ENCODE peak calls at places on chromosome 4, in five cellular contexts. L is KG1, C is COR-L47, P is aorta, F is AG09319. K is an unnamed sample.

GRCh38 chr4:152106781-152107321 is 346.0 kb upstream of the GATB start:
- DNase-seq in L (no peak), C (no peak), P (no peak), F (no peak), K (peak; percentile 86)

GRCh38 chr4:124754671-124755070 is 42.1 kb upstream of the ANKRD50 start:
- DNase-seq in L (no peak), C (no peak), P (no peak), F (no peak), K (no peak)

GRCh38 chr4:107279729-107280128 is 243.6 kb upstream of the DKK2 start:
- DNase-seq in L (no peak), C (no peak), P (no peak), F (no peak), K (peak; percentile 63)

GRCh38 chr4:1047106-1047975 is 35.9 kb downstream of the FGFRL1 start:
- DNase-seq in L (no peak), C (no peak), P (peak; percentile 80), F (no peak), K (no peak)

GRCh38 chr4:56907489-56908205 is at the start of gene REST:
- DNase-seq in L (peak; percentile 20), C (peak; percentile 41), P (peak; percentile 92), F (no peak), K (peak; percentile 83)

GRCh38 chr4:140243345-140243753 is 89.4 kb upstream of the MAML3 start:
- DNase-seq in L (peak; percentile 56), C (peak; percentile 83), P (no peak), F (no peak), K (peak; percentile 58)

GRCh38 chr4:181536196-181536746 is 706.9 kb upstream of the TENM3 start:
- DNase-seq in L (no peak), C (no peak), P (no peak), F (no peak), K (no peak)

GRCh38 chr4:26788341-26788733 is 72.3 kb upstream of the STIM2 start:
- DNase-seq in L (no peak), C (no peak), P (no peak), F (no peak), K (no peak)

GRCh38 chr4:61985426-61985825 is 785.3 kb downstream of the ADGRL3 start:
- DNase-seq in L (no peak), C (no peak), P (no peak), F (no peak), K (no peak)

GRCh38 chr4:185379326-185380295 is 16.1 kb downstream of the LRP2BP start:
- DNase-seq in L (no peak), C (no peak), P (no peak), F (no peak), K (no peak)

GRCh38 chr4:168868044-168868855 is 141.8 kb downstream of the CBR4 start:
- DNase-seq in L (no peak), C (no peak), P (no peak), F (peak; percentile 60), K (peak; percentile 23)

GRCh38 chr4:173415885-173416658 is 17.2 kb upstream of the SCRG1 start:
- DNase-seq in L (no peak), C (no peak), P (peak; percentile 81), F (no peak), K (no peak)

GRCh38 chr4:58451707-58452106 is 1341.5 kb upstream of the IGFBP7 start:
- DNase-seq in L (no peak), C (no peak), P (no peak), F (no peak), K (no peak)

GRCh38 chr4:86181585-86181984 is 178.3 kb downstream of the MAPK10 start:
- DNase-seq in L (no peak), C (no peak), P (no peak), F (no peak), K (peak; percentile 20)

GRCh38 chr4:11021348-11021747 is 336.8 kb upstream of the CLNK start:
- DNase-seq in L (no peak), C (no peak), P (no peak), F (no peak), K (no peak)

GRCh38 chr4:99394913-99395312 is 40.2 kb downstream of the ADH7 start:
- DNase-seq in L (no peak), C (no peak), P (no peak), F (no peak), K (peak; percentile 47)

GRCh38 chr4:76430519-76431388 is 4.3 kb upstream of the SHROOM3 start:
- DNase-seq in L (peak; percentile 33), C (peak; percentile 37), P (no peak), F (peak; percentile 25), K (peak; percentile 68)

GRCh38 chr4:151489462-151490203 is 80.7 kb downstream of the FHIP1A start:
- DNase-seq in L (no peak), C (peak; percentile 25), P (no peak), F (no peak), K (no peak)

GRCh38 chr4:40976343-40976742 is 226.6 kb downstream of the NSUN7 start:
- DNase-seq in L (peak; percentile 12), C (peak; percentile 68), P (no peak), F (peak; percentile 46), K (peak; percentile 66)

GRCh38 chr4:112185740-112186670 is 40.8 kb downstream of the FAM241A start:
- DNase-seq in L (no peak), C (no peak), P (no peak), F (no peak), K (no peak)

GRCh38 chr4:139461022-139461421 is 7.1 kb downstream of the RAB33B start:
- DNase-seq in L (no peak), C (no peak), P (no peak), F (no peak), K (no peak)

GRCh38 chr4:145819246-145820181 is 119.1 kb downstream of the ZNF827 start:
- DNase-seq in L (no peak), C (no peak), P (no peak), F (no peak), K (no peak)

GRCh38 chr4:158914178-158914577 is 145.4 kb downstream of the FNIP2 start:
- DNase-seq in L (no peak), C (no peak), P (no peak), F (no peak), K (peak; percentile 68)

GRCh38 chr4:16027626-16028025 is 56.2 kb downstream of the PROM1 start:
- DNase-seq in L (no peak), C (no peak), P (no peak), F (no peak), K (peak; percentile 39)

GRCh38 chr4:41448935-41449334 is 89.0 kb upstream of the LIMCH1 start:
- DNase-seq in L (no peak), C (no peak), P (no peak), F (no peak), K (peak; percentile 39)

GRCh38 chr4:64781737-64782326 is 372.6 kb upstream of the TECRL start:
- DNase-seq in L (peak; percentile 3), C (peak; percentile 9), P (no peak), F (no peak), K (peak; percentile 63)

GRCh38 chr4:36758312-36758690 is 476.9 kb downstream of the DTHD1 start:
- DNase-seq in L (no peak), C (no peak), P (no peak), F (no peak), K (no peak)

GRCh38 chr4:123564758-123565346 is 168.3 kb downstream of the SPRY1 start:
- DNase-seq in L (peak; percentile 84), C (peak; percentile 74), P (no peak), F (no peak), K (peak; percentile 82)

GRCh38 chr4:114601304-114602052 is 2.9 kb downstream of the UGT8 start:
- DNase-seq in L (no peak), C (no peak), P (no peak), F (no peak), K (no peak)

GRCh38 chr4:100302061-100303026 is 112.1 kb upstream of the DDIT4L start:
- DNase-seq in L (no peak), C (no peak), P (peak; percentile 49), F (no peak), K (no peak)

GRCh38 chr4:140300271-140300970 is 73.0 kb upstream of the SCOC start:
- DNase-seq in L (peak; percentile 10), C (no peak), P (no peak), F (peak; percentile 19), K (peak; percentile 86)

GRCh38 chr4:73442275-73442674 is 6.3 kb downstream of the AFP start:
- DNase-seq in L (no peak), C (no peak), P (no peak), F (no peak), K (no peak)

GRCh38 chr4:39626913-39627312 is 11.8 kb downstream of the SMIM14 start:
- DNase-seq in L (no peak), C (no peak), P (no peak), F (no peak), K (no peak)

GRCh38 chr4:177356921-177357320 is 47.2 kb downstream of the NEIL3 start:
- DNase-seq in L (no peak), C (no peak), P (no peak), F (no peak), K (no peak)

GRCh38 chr4:37803348-37803973 is 23.0 kb upstream of the PGM2 start:
- DNase-seq in L (peak; percentile 38), C (peak; percentile 45), P (no peak), F (no peak), K (peak; percentile 54)

GRCh38 chr4:28360681-28361080 is 1500.0 kb downstream of the STIM2 start:
- DNase-seq in L (no peak), C (no peak), P (no peak), F (no peak), K (no peak)

GRCh38 chr4:11647433-11647832 is 218.7 kb upstream of the HS3ST1 start:
- DNase-seq in L (no peak), C (no peak), P (no peak), F (no peak), K (no peak)

GRCh38 chr4:100208964-100209363 is 18.7 kb upstream of the DDIT4L start:
- DNase-seq in L (no peak), C (no peak), P (no peak), F (no peak), K (peak; percentile 85)